ENCODE peak calls at places on chromosomes 4 and X, in five cellular contexts. M is GM12878, S is body of pancreas, W is mammary epithelial cell, T is lung. Y is an unnamed sample.

GRCh38 chr4:518569-519083 is 19.6 kb downstream of the PIGG start:
- DNase-seq in T (no peak), W (no peak), S (no peak), M (no peak), Y (no peak)

GRCh38 chrX:115214151-115214550 is 19.7 kb downstream of the LRCH2 start:
- DNase-seq in S (no peak), T (no peak), W (no peak), M (no peak), Y (no peak)

GRCh38 chrX:83008415-83008814 is 499.7 kb upstream of the POU3F4 start:
- DNase-seq in W (no peak), S (no peak), T (no peak), M (no peak), Y (no peak)

GRCh38 chr4:74934822-74935326 is 2.0 kb downstream of the PARM1 start:
- DNase-seq in T (no peak), W (no peak), S (no peak), M (no peak), Y (no peak)

GRCh38 chr4:164396439-164396838 is 357.5 kb upstream of the SMIM31 start:
- DNase-seq in T (no peak), W (no peak), S (no peak), M (no peak), Y (no peak)

GRCh38 chr4:162699629-162700028 is 467.1 kb downstream of the NAF1 start:
- DNase-seq in M (no peak), W (no peak), S (no peak), T (no peak), Y (no peak)

GRCh38 chr4:98950925-98951324 is 22.0 kb upstream of the EIF4E start:
- DNase-seq in S (no peak), W (peak; percentile 42), T (no peak), M (no peak), Y (no peak)

GRCh38 chr4:84480082-84480481 is 19.0 kb downstream of the NKX6-1 start:
- DNase-seq in S (no peak), T (no peak), W (no peak), M (no peak), Y (no peak)

GRCh38 chr4:139844057-139844456 is 178.4 kb downstream of the MGST2 start:
- DNase-seq in T (no peak), W (no peak), M (no peak), S (no peak), Y (no peak)

GRCh38 chr4:157312702-157313101 is 92.2 kb downstream of the GRIA2 start:
- DNase-seq in M (no peak), T (no peak), W (no peak), S (no peak), Y (no peak)

GRCh38 chr4:137960371-137961050 is 281.6 kb downstream of the SLC7A11 start:
- DNase-seq in W (peak; percentile 79), S (no peak), T (no peak), M (no peak), Y (no peak)

GRCh38 chr4:85681194-85681803 is 206.3 kb downstream of the ARHGAP24 start:
- DNase-seq in W (peak; percentile 10), T (peak; percentile 38), M (no peak), S (no peak), Y (peak; percentile 33)

GRCh38 chrX:15947648-15948317 is 93.2 kb upstream of the AP1S2 start:
- DNase-seq in T (no peak), M (no peak), W (peak; percentile 65), S (no peak), Y (no peak)

GRCh38 chr4:87843936-87844335 is 11.2 kb downstream of the MEPE start:
- DNase-seq in T (no peak), M (no peak), S (peak; percentile 16), W (peak; percentile 48), Y (no peak)

GRCh38 chr4:6201580-6202091 is 1.3 kb upstream of the JAKMIP1 start:
- DNase-seq in S (no peak), T (no peak), W (no peak), M (no peak), Y (no peak)

GRCh38 chr4:71189471-71189870 is 149.3 kb upstream of the SLC4A4 start:
- DNase-seq in T (no peak), S (no peak), W (no peak), M (no peak), Y (peak; percentile 40)

GRCh38 chr4:136355970-136356369 is 1176.3 kb downstream of the PCDH18 start:
- DNase-seq in T (no peak), S (no peak), M (no peak), W (no peak), Y (no peak)

GRCh38 chrX:79975605-79976004 is 38.9 kb upstream of the TBX22 start:
- DNase-seq in S (no peak), T (no peak), M (no peak), W (no peak), Y (no peak)

GRCh38 chr4:11487139-11487538 is 58.4 kb upstream of the HS3ST1 start:
- DNase-seq in M (no peak), S (no peak), W (no peak), T (no peak), Y (no peak)

GRCh38 chr4:148998719-148999118 is 556.5 kb upstream of the NR3C2 start:
- DNase-seq in T (no peak), S (no peak), M (no peak), W (peak; percentile 0), Y (no peak)

GRCh38 chr4:122104184-122104583 is 47.9 kb upstream of the BLTP1 start:
- DNase-seq in M (no peak), W (no peak), T (no peak), S (no peak), Y (no peak)

GRCh38 chr4:155514628-155515027 is 137.9 kb upstream of the MAP9 start:
- DNase-seq in M (no peak), S (no peak), T (no peak), W (no peak), Y (no peak)

GRCh38 chrX:154019633-154020499 is at the start of gene IRAK1:
- DNase-seq in M (no peak), W (peak; percentile 45), T (peak; percentile 47), S (peak; percentile 64), Y (peak; percentile 51)

GRCh38 chr4:26342328-26343040 is 21.7 kb downstream of the RBPJ start:
- DNase-seq in M (no peak), T (no peak), W (peak; percentile 88), S (no peak), Y (no peak)

GRCh38 chr4:56463711-56464110 is 3.7 kb upstream of the SRP72 start:
- DNase-seq in S (no peak), T (no peak), M (no peak), W (no peak), Y (no peak)

GRCh38 chrX:119410027-119410819 is 11.1 kb downstream of the SLC25A43 start:
- DNase-seq in M (no peak), S (peak; percentile 75), T (peak; percentile 71), W (peak; percentile 71), Y (peak; percentile 83)

GRCh38 chr4:2255501-2256155 is 6.3 kb downstream of the MXD4 start:
- DNase-seq in W (no peak), S (peak; percentile 45), T (peak; percentile 29), M (no peak), Y (peak; percentile 17)

GRCh38 chr4:71415491-71415890 is 76.7 kb downstream of the SLC4A4 start:
- DNase-seq in W (no peak), S (no peak), M (no peak), T (no peak), Y (no peak)

GRCh38 chrX:111411591-111412371 is at the start of gene DCX:
- DNase-seq in M (no peak), T (no peak), S (no peak), W (no peak), Y (no peak)

GRCh38 chr4:128810331-128810870 is 901 bp downstream of the JADE1 start:
- DNase-seq in M (no peak), W (no peak), T (no peak), S (peak; percentile 68), Y (peak; percentile 38)

GRCh38 chrX:1308476-1308875 is 28.1 kb upstream of the IL3RA start:
- DNase-seq in M (no peak), T (no peak), W (no peak), S (no peak), Y (no peak)

GRCh38 chr4:8050180-8050554 is 108.4 kb downstream of the ABLIM2 start:
- DNase-seq in S (no peak), M (no peak), W (no peak), T (no peak), Y (no peak)
- H3K4me1 ChIP-seq in S (peaks cover 11% of the 10 kb centered on the region), M (no peaks in the 10 kb centered on the region), W (no peaks in the 10 kb centered on the region), T (no peaks in the 10 kb centered on the region), Y (no peaks in the 10 kb centered on the region)

GRCh38 chr4:93788712-93789111 is 39.8 kb upstream of the ATOH1 start:
- DNase-seq in S (no peak), W (peak; percentile 12), M (no peak), T (no peak), Y (no peak)
- TF ChIP-seq CTCF in S (no peak), W (peak; percentile 54), M (peak; percentile 43), T (no peak), Y (peak; percentile 19)

GRCh38 chrX:125306335-125306866 is 13.3 kb upstream of the TEX13C start:
- DNase-seq in T (no peak), M (no peak), S (no peak), W (no peak), Y (no peak)
- H3K4me3 ChIP-seq in T (no peak overlapping the region), M (no peak overlapping the region), S (no peak overlapping the region), W (no peak overlapping the region), Y (no peak overlapping the region)

DNA sequence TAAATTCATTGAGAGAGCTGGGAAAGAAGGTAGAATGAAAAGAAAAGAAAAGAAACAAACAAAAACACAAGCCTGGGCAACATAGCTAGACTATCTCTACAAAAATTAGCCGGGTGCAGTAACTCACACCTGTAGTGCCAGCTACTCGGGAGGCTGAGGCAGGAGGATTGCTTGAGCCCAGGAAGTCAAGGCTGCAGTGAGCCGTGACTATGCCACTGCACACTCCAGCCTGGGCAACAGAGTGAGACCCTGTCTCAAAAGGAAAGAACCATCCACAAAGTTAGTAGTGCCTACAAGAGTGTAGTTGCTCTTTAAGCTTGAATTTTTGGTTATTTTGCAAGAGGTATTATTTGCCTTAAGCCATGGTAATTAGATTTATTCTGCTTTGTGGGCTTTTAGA is 157.7 kb downstream of the CBR4 start:
- DNase-seq in W (no peak), T (no peak), M (no peak), S (no peak), Y (no peak)
- H3K4me1 ChIP-seq in W (peaks cover 34% of the 10 kb centered on the region), T (peaks cover 30% of the 10 kb centered on the region), M (peaks cover 8% of the 10 kb centered on the region), S (no peaks in the 10 kb centered on the region), Y (no peaks in the 10 kb centered on the region)

GRCh38 chrX:107541244-107541643 is 87.1 kb upstream of the PRPS1 start:
- DNase-seq in T (no peak), S (no peak), M (no peak), W (no peak), Y (no peak)

GRCh38 chrX:107542500-107542899 is 85.8 kb upstream of the PRPS1 start:
- DNase-seq in M (no peak), T (no peak), W (peak; percentile 31), S (peak; percentile 26), Y (no peak)

GRCh38 chrX:107537815-107538214 is 88.4 kb downstream of the FRMPD3 start:
- DNase-seq in S (peak; percentile 40), M (no peak), W (peak; percentile 27), T (no peak), Y (peak; percentile 27)
- TF ChIP-seq CTCF in S (peak; percentile 32), M (peak; percentile 55), W (peak; percentile 61), T (no peak), Y (no peak)

Y was measured in colonic mucosa.